ENCODE peak calls at places on chromosomes 4 and X, in five cellular contexts. R is left cardiac atrium; Q is activated CD4-positive, alpha-beta memory T cell treated with anti-CD3 and anti-CD28 coated beads, Interleukin-2, amount 10 ng/mL, durations not matched to agents 7 days and 5 days; K is stimulated activated CD8-positive, alpha-beta memory T cell treated with anti-CD3 and anti-CD28 coated beads, Interleukin-2, amount 100 ng/mL, for 48 hours; J is EL. N is an unnamed sample.

GRCh38 chr4:99808260-99808857 is 8.3 kb upstream of the DAPP1 start:
- DNase-seq in Q (peak; percentile 80), J (peak; percentile 38), K (peak; percentile 23), R (peak; percentile 48), N (no peak)

GRCh38 chr4:55378617-55379467 is 16.9 kb upstream of the TMEM165 start:
- DNase-seq in R (no peak), J (peak; percentile 86), K (no peak), Q (no peak), N (no peak)

GRCh38 chrX:64395568-64395929 is 297 bp upstream of the MTMR8 start:
- DNase-seq in K (no peak), R (no peak), Q (no peak), J (no peak), N (no peak)

GRCh38 chr4:106530034-106530361 is 161.4 kb upstream of the GIMD1 start:
- DNase-seq in K (no peak), J (no peak), Q (no peak), R (no peak), N (no peak)

GRCh38 chrX:125308653-125309052 is 11.0 kb upstream of the TEX13C start:
- DNase-seq in Q (no peak), J (no peak), R (no peak), K (no peak), N (no peak)

GRCh38 chrX:126697091-126697490 is 122.4 kb upstream of the PRR32 start:
- DNase-seq in K (no peak), R (no peak), Q (no peak), J (no peak), N (no peak)

GRCh38 chr4:134777626-134778025 is 576.0 kb upstream of the PABPC4L start:
- DNase-seq in J (no peak), R (no peak), K (no peak), Q (no peak), N (no peak)

GRCh38 chrX:124033821-124034220 is 72.3 kb downstream of the STAG2 start:
- DNase-seq in J (peak; percentile 62), R (no peak), K (no peak), Q (no peak), N (no peak)

GRCh38 chr4:107863850-107864371 is 39.2 kb downstream of the SGMS2 start:
- DNase-seq in Q (no peak), R (peak; percentile 70), K (no peak), J (peak; percentile 58), N (no peak)

GRCh38 chrX:23937100-23937499 is 29.3 kb downstream of the CXorf58 start:
- DNase-seq in J (no peak), K (no peak), Q (no peak), R (no peak), N (no peak)

GRCh38 chrX:20378291-20378920 is 111.7 kb upstream of the RPS6KA3 start:
- DNase-seq in Q (peak; percentile 34), R (no peak), J (peak; percentile 12), K (no peak), N (no peak)

GRCh38 chr4:177671845-177672244 is 229.6 kb upstream of the AGA start:
- DNase-seq in R (no peak), Q (no peak), K (no peak), J (no peak), N (no peak)

GRCh38 chr4:100869266-100869665 is 351.4 kb upstream of the EMCN start:
- DNase-seq in K (no peak), R (no peak), Q (no peak), J (no peak), N (no peak)

GRCh38 chr4:111957131-111957530 is 188.1 kb upstream of the FAM241A start:
- DNase-seq in K (no peak), J (no peak), Q (no peak), R (no peak), N (no peak)